ENCODE peak calls at places on chromosomes 2 and 18, in four cellular contexts. One of them, this sample, is unnamed.

GRCh38 chr2:160278889-160279196 is 78.8 kb upstream of the ITGB6 start:
- DNase-seq in CD8-positive, alpha-beta T cell: no peak
- DNase-seq in IMR-90: peak; percentile 57
- DNase-seq in SJCRH30: peak; percentile 36
- DNase-seq in this sample: no peak

GRCh38 chr2:151774506-151774905 is 40.2 kb upstream of the NEB start:
- DNase-seq in CD8-positive, alpha-beta T cell: no peak
- DNase-seq in IMR-90: peak; percentile 80
- DNase-seq in SJCRH30: no peak
- DNase-seq in this sample: no peak

GRCh38 chr2:142843731-142844130 is 33.7 kb upstream of the KYNU start:
- DNase-seq in CD8-positive, alpha-beta T cell: no peak
- DNase-seq in IMR-90: no peak
- DNase-seq in SJCRH30: no peak
- DNase-seq in this sample: no peak

GRCh38 chr2:73202156-73203054 is at the start of gene NOTO:
- DNase-seq in CD8-positive, alpha-beta T cell: no peak
- DNase-seq in IMR-90: no peak
- DNase-seq in SJCRH30: no peak
- DNase-seq in this sample: no peak

GRCh38 chr18:23136326-23137092 is 1.2 kb downstream of the CABLES1 start:
- DNase-seq in CD8-positive, alpha-beta T cell: no peak
- DNase-seq in IMR-90: no peak
- DNase-seq in SJCRH30: peak; percentile 34
- DNase-seq in this sample: no peak

GRCh38 chr2:159125858-159126257 is 157.4 kb downstream of the TANC1 start:
- DNase-seq in CD8-positive, alpha-beta T cell: no peak
- DNase-seq in IMR-90: no peak
- DNase-seq in SJCRH30: no peak
- DNase-seq in this sample: no peak

GRCh38 chr2:62354771-62355550 is 151.0 kb downstream of the TMEM17 start:
- DNase-seq in CD8-positive, alpha-beta T cell: no peak
- DNase-seq in IMR-90: no peak
- DNase-seq in SJCRH30: no peak
- DNase-seq in this sample: no peak

GRCh38 chr2:241629762-241630435 is 7.1 kb downstream of the THAP4 start:
- DNase-seq in CD8-positive, alpha-beta T cell: no peak
- DNase-seq in IMR-90: peak; percentile 76
- DNase-seq in SJCRH30: no peak
- DNase-seq in this sample: no peak

GRCh38 chr2:169222665-169223064 is 139.7 kb downstream of the LRP2 start:
- DNase-seq in CD8-positive, alpha-beta T cell: no peak
- DNase-seq in IMR-90: no peak
- DNase-seq in SJCRH30: no peak
- DNase-seq in this sample: no peak

GRCh38 chr2:198296665-198297308 is 492.4 kb downstream of the PLCL1 start:
- DNase-seq in CD8-positive, alpha-beta T cell: peak; percentile 30
- DNase-seq in IMR-90: peak; percentile 40
- DNase-seq in SJCRH30: peak; percentile 89
- DNase-seq in this sample: peak; percentile 68

DNA sequence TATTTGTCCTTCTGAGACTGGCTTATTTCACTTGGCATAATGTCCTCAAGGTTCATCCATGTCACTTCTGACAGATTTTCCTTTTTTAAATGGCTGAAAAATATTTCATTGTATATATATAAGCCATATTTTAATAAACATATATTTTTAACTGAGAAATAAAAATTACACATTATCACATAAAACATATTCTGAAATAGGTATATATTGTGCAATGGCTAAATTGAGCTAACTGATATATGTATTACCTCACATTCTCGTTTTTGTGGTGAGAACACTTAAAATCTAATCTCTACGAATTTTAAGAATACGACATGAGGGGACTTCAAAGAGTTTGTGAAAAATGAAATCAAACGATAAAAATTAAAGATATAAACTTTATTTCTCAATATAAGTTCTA is 25.7 kb upstream of the ZSWIM2 start:
- DNase-seq in CD8-positive, alpha-beta T cell: no peak
- DNase-seq in IMR-90: no peak
- DNase-seq in SJCRH30: no peak
- DNase-seq in this sample: no peak
- H3K4me1 ChIP-seq in CD8-positive, alpha-beta T cell: no peaks in the 10 kb centered on the region
- H3K4me1 ChIP-seq in IMR-90: no peaks in the 10 kb centered on the region
- H3K4me1 ChIP-seq in SJCRH30: no peaks in the 10 kb centered on the region
- H3K4me1 ChIP-seq in this sample: no peaks in the 10 kb centered on the region

GRCh38 chr18:50311573-50312106 is 24.1 kb upstream of the CXXC1 start:
- DNase-seq in CD8-positive, alpha-beta T cell: no peak
- DNase-seq in IMR-90: no peak
- DNase-seq in SJCRH30: no peak
- DNase-seq in this sample: no peak
- H3K4me1 ChIP-seq in CD8-positive, alpha-beta T cell: peaks cover 6% of the 10 kb centered on the region
- H3K4me1 ChIP-seq in IMR-90: peaks cover 3% of the 10 kb centered on the region
- H3K4me1 ChIP-seq in SJCRH30: no peaks in the 10 kb centered on the region
- H3K4me1 ChIP-seq in this sample: no peaks in the 10 kb centered on the region

DNA sequence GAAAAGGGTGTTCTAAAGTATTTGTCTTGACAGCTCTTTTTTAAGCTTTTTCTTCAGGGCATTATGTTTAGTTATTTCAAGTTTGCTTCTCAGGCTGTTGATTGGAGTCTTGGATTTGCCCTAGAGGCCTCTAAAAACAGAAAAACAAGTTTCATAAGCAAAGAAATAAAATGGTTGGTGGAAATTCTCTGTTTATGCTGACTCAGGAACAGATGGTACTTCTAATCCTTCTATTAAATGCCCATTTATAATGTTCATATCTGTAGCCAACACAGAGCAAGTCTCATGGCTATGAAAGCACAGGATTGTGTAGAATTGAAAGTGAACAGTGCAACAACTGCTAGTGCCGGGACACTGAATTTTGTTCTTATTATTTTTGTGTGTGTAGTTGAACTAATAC is 60.4 kb downstream of the KCNJ3 start:
- DNase-seq in CD8-positive, alpha-beta T cell: no peak
- DNase-seq in IMR-90: no peak
- DNase-seq in SJCRH30: no peak
- DNase-seq in this sample: no peak
- H3K4me1 ChIP-seq in CD8-positive, alpha-beta T cell: no peaks in the 10 kb centered on the region
- H3K4me1 ChIP-seq in IMR-90: no peaks in the 10 kb centered on the region
- H3K4me1 ChIP-seq in SJCRH30: no peaks in the 10 kb centered on the region
- H3K4me1 ChIP-seq in this sample: no peaks in the 10 kb centered on the region

GRCh38 chr2:137316075-137316474 is 550.7 kb downstream of the THSD7B start:
- DNase-seq in CD8-positive, alpha-beta T cell: no peak
- DNase-seq in IMR-90: no peak
- DNase-seq in SJCRH30: no peak
- DNase-seq in this sample: no peak
- H3K4me1 ChIP-seq in CD8-positive, alpha-beta T cell: no peaks in the 10 kb centered on the region
- H3K4me1 ChIP-seq in IMR-90: no peaks in the 10 kb centered on the region
- H3K4me1 ChIP-seq in SJCRH30: no peaks in the 10 kb centered on the region
- H3K4me1 ChIP-seq in this sample: no peaks in the 10 kb centered on the region

GRCh38 chr2:10034333-10035052 is 8.9 kb upstream of the KLF11 start:
- DNase-seq in CD8-positive, alpha-beta T cell: no peak
- DNase-seq in IMR-90: no peak
- DNase-seq in SJCRH30: no peak
- DNase-seq in this sample: no peak

GRCh38 chr2:10035053-10035422 is 8.3 kb upstream of the KLF11 start:
- DNase-seq in CD8-positive, alpha-beta T cell: no peak
- DNase-seq in IMR-90: no peak
- DNase-seq in SJCRH30: no peak
- DNase-seq in this sample: no peak

GRCh38 chr2:10036095-10036879 is 7.1 kb upstream of the KLF11 start:
- DNase-seq in CD8-positive, alpha-beta T cell: no peak
- DNase-seq in IMR-90: peak; percentile 63
- DNase-seq in SJCRH30: no peak
- DNase-seq in this sample: no peak

GRCh38 chr2:10033251-10034006 is 9.9 kb upstream of the KLF11 start:
- DNase-seq in CD8-positive, alpha-beta T cell: no peak
- DNase-seq in IMR-90: no peak
- DNase-seq in SJCRH30: no peak
- DNase-seq in this sample: no peak

GRCh38 chr2:10035633-10036032 is 7.7 kb upstream of the KLF11 start:
- DNase-seq in CD8-positive, alpha-beta T cell: no peak
- DNase-seq in IMR-90: no peak
- DNase-seq in SJCRH30: no peak
- DNase-seq in this sample: no peak
- H3K4me1 ChIP-seq in CD8-positive, alpha-beta T cell: no peaks in the 10 kb centered on the region
- H3K4me1 ChIP-seq in IMR-90: peaks cover 9% of the 10 kb centered on the region
- H3K4me1 ChIP-seq in SJCRH30: no peaks in the 10 kb centered on the region
- H3K4me1 ChIP-seq in this sample: no peaks in the 10 kb centered on the region

DNA sequence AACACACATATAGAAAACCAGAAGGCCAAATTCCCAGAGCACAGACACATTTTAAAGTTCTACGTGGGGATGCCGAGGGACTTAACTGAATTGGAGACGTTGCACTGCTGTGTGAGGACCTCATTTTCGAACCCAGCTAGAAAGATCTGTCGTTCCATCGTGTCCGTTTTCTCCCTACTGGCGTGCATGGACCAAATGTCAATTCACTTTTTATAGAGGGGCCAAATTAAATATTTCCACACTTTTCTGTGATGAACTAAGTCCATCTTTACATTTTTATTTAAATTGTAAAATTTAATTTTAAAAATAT is 690 bp upstream of the TSHZ1 start:
- DNase-seq in CD8-positive, alpha-beta T cell: no peak
- DNase-seq in IMR-90: no peak
- DNase-seq in SJCRH30: no peak
- DNase-seq in this sample: no peak
- H3K4me1 ChIP-seq in CD8-positive, alpha-beta T cell: peaks cover 61% of the 10 kb centered on the region
- H3K4me1 ChIP-seq in IMR-90: peaks cover 5% of the 10 kb centered on the region
- H3K4me1 ChIP-seq in SJCRH30: no peaks in the 10 kb centered on the region
- H3K4me1 ChIP-seq in this sample: peaks cover 5% of the 10 kb centered on the region

GRCh38 chr2:37582911-37583310 is 88.5 kb downstream of the CDC42EP3 start:
- DNase-seq in CD8-positive, alpha-beta T cell: no peak
- DNase-seq in IMR-90: no peak
- DNase-seq in SJCRH30: no peak
- DNase-seq in this sample: no peak

GRCh38 chr2:37585295-37585908 is 86.0 kb downstream of the CDC42EP3 start:
- DNase-seq in CD8-positive, alpha-beta T cell: no peak
- DNase-seq in IMR-90: peak; percentile 80
- DNase-seq in SJCRH30: peak; percentile 90
- DNase-seq in this sample: peak; percentile 46

GRCh38 chr2:37582371-37582770 is 89.1 kb downstream of the CDC42EP3 start:
- DNase-seq in CD8-positive, alpha-beta T cell: no peak
- DNase-seq in IMR-90: no peak
- DNase-seq in SJCRH30: no peak
- DNase-seq in this sample: no peak

GRCh38 chr2:37583402-37583801 is 88.0 kb downstream of the CDC42EP3 start:
- DNase-seq in CD8-positive, alpha-beta T cell: no peak
- DNase-seq in IMR-90: no peak
- DNase-seq in SJCRH30: no peak
- DNase-seq in this sample: no peak

GRCh38 chr2:37583867-37584266 is 87.6 kb downstream of the CDC42EP3 start:
- DNase-seq in CD8-positive, alpha-beta T cell: no peak
- DNase-seq in IMR-90: peak; percentile 74
- DNase-seq in SJCRH30: peak; percentile 32
- DNase-seq in this sample: no peak
- H3K4me1 ChIP-seq in CD8-positive, alpha-beta T cell: peaks cover 49% of the 10 kb centered on the region
- H3K4me1 ChIP-seq in IMR-90: peaks cover 17% of the 10 kb centered on the region
- H3K4me1 ChIP-seq in SJCRH30: peaks cover 48% of the 10 kb centered on the region
- H3K4me1 ChIP-seq in this sample: peaks cover 58% of the 10 kb centered on the region

This sample was measured in Caco-2.